ENCODE peak calls at places on chromosome 1, in seven cellular contexts. U is AG04450, C is K562, A is NB4, S is HFFc6, R is adrenal gland, Z is body of pancreas. Y is an unnamed sample.

GRCh38 chr1:48790397-48790796 is 13.7 kb upstream of the BEND5 start:
- DNase-seq in U (no peak), C (no peak), A (no peak), S (no peak), R (no peak), Z (no peak), Y (no peak)

GRCh38 chr1:236259043-236259442 is 22.7 kb downstream of the ERO1B start:
- DNase-seq in U (no peak), C (no peak), A (no peak), S (no peak), R (no peak), Z (no peak), Y (no peak)

GRCh38 chr1:183744132-183744913 is 60.6 kb upstream of the RGL1 start:
- DNase-seq in U (no peak), C (no peak), A (no peak), S (no peak), R (no peak), Z (no peak), Y (no peak)

GRCh38 chr1:154524881-154525280 is 22.7 kb upstream of the SHE start:
- DNase-seq in U (no peak), C (no peak), A (no peak), S (no peak), R (no peak), Z (no peak), Y (no peak)

GRCh38 chr1:234214129-234214910 is 158.9 kb upstream of the COA6 start:
- DNase-seq in U (no peak), C (no peak), A (no peak), S (no peak), R (peak), Z (peak), Y (no peak)

GRCh38 chr1:162319510-162320160 is 57.0 kb downstream of the SPATA46 start:
- DNase-seq in U (no peak), C (no peak), A (no peak), S (no peak), R (no peak), Z (no peak), Y (peak)

GRCh38 chr1:112704908-112705627 is 1.9 kb downstream of the RHOC start:
- DNase-seq in U (peak), C (peak), A (peak), S (peak), R (peak), Z (peak), Y (peak)

GRCh38 chr1:42420911-42421585 is 34.8 kb downstream of the ZMYND12 start:
- DNase-seq in U (peak), C (no peak), A (no peak), S (peak), R (peak), Z (peak), Y (peak)

GRCh38 chr1:15406911-15407559 is 2.7 kb upstream of the EFHD2 start:
- DNase-seq in U (no peak), C (no peak), A (no peak), S (peak), R (peak), Z (no peak), Y (peak)

GRCh38 chr1:155051777-155052398 is 772 bp downstream of the ADAM15 start:
- DNase-seq in U (no peak), C (peak), A (peak), S (peak), R (peak), Z (peak), Y (peak)

GRCh38 chr1:207191061-207191460 is 87.0 kb downstream of the C4BPA start:
- DNase-seq in U (no peak), C (no peak), A (no peak), S (no peak), R (no peak), Z (no peak), Y (no peak)

GRCh38 chr1:229557913-229558414 is 543 bp downstream of the ABCB10 start:
- DNase-seq in U (no peak), C (peak), A (peak), S (peak), R (peak), Z (peak), Y (peak)

GRCh38 chr1:149927056-149927534 is 508 bp downstream of the SF3B4 start:
- DNase-seq in U (no peak), C (no peak), A (no peak), S (peak), R (no peak), Z (no peak), Y (no peak)

GRCh38 chr1:43858324-43858723 is 75.3 kb upstream of the ARTN start:
- DNase-seq in U (peak), C (no peak), A (no peak), S (peak), R (peak), Z (no peak), Y (peak)

GRCh38 chr1:241485554-241485992 is 34.0 kb downstream of the FH start:
- DNase-seq in U (no peak), C (peak), A (peak), S (peak), R (no peak), Z (no peak), Y (peak)

GRCh38 chr1:173827611-173828010 is 2.9 kb upstream of the CENPL start:
- DNase-seq in U (no peak), C (no peak), A (no peak), S (no peak), R (no peak), Z (no peak), Y (peak)

GRCh38 chr1:230066466-230067404 is at the start of gene GALNT2:
- DNase-seq in U (peak), C (peak), A (peak), S (peak), R (peak), Z (peak), Y (peak)

GRCh38 chr1:19484338-19484792 is 974 bp downstream of the CAPZB start:
- DNase-seq in U (no peak), C (no peak), A (no peak), S (no peak), R (peak), Z (no peak), Y (no peak)

GRCh38 chr1:19483691-19484090 is 1.6 kb downstream of the CAPZB start:
- DNase-seq in U (no peak), C (no peak), A (no peak), S (no peak), R (no peak), Z (no peak), Y (no peak)

GRCh38 chr1:19483261-19483660 is 2.1 kb downstream of the CAPZB start:
- DNase-seq in U (no peak), C (no peak), A (no peak), S (no peak), R (no peak), Z (no peak), Y (no peak)

GRCh38 chr1:19484793-19485361 is 462 bp downstream of the CAPZB start:
- DNase-seq in U (no peak), C (peak), A (peak), S (no peak), R (peak), Z (no peak), Y (no peak)

GRCh38 chr1:19485362-19486187 is at the start of gene CAPZB:
- DNase-seq in U (peak), C (peak), A (peak), S (peak), R (peak), Z (peak), Y (peak)
- TF ChIP-seq CTCF in U (no peak), C (no peak), A (no peak), S (no peak), R (no peak), Z (no peak), Y (no peak)

GRCh38 chr1:6282577-6283270 is 21.8 kb upstream of the GPR153 start:
- DNase-seq in U (no peak), C (no peak), A (no peak), S (no peak), R (no peak), Z (no peak), Y (no peak)

GRCh38 chr1:6279066-6279465 is 18.2 kb upstream of the GPR153 start:
- DNase-seq in U (no peak), C (no peak), A (no peak), S (no peak), R (no peak), Z (no peak), Y (no peak)

GRCh38 chr1:6279721-6280383 is 19.0 kb upstream of the GPR153 start:
- DNase-seq in U (no peak), C (no peak), A (no peak), S (no peak), R (no peak), Z (no peak), Y (no peak)

GRCh38 chr1:6280761-6281451 is 20.0 kb upstream of the GPR153 start:
- DNase-seq in U (no peak), C (peak), A (peak), S (no peak), R (peak), Z (no peak), Y (no peak)

DNA sequence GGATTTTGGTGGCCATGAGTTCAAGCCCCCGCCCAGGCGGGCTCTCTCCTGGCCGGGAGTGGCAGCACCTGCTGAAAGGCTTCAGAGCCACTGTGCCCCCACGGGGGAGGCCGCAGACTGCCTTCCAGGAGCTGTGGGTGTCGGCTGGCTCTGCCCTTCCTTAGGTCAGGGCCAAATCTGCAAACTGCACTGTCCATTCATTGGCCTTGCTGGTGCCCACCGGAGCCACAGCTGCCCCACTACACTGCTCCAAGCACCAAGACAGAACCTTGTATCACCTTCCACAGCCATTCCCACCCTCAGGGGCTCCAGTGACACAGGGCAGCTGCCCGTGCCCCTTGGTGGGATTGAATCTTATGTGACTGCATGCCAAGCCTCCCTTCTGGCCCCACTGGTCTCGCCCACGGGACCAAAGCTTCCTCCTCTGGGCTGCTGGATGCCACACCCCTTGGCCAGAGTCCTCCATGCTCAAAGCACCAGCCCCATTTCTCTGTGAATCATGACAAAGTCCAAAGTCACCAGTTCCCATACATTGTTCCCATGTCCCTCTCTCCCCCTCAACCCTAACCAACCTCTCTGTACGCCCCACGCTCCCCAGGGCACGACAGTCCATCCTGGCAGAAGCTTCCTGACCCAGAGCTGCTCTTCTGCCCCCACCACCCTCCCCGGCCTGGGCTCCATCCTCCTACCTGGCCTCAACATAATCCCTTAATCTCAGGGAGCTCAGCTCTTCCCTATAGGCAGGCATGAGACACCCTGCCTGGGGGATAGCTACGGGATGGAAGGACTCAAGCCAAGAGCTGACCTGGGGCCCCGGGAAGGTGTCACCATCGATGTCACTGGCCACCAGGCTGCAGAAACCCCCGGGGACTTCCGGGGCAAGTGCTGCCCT is 20.9 kb upstream of the GPR153 start:
- DNase-seq in U (no peak), C (no peak), A (no peak), S (no peak), R (no peak), Z (no peak), Y (no peak)
- TF ChIP-seq CTCF in U (no peak), C (no peak), A (no peak), S (no peak), R (no peak), Z (no peak), Y (no peak)

GRCh38 chr1:1841575-1841991 is 49.3 kb downstream of the GNB1 start:
- DNase-seq in U (no peak), C (no peak), A (no peak), S (peak), R (no peak), Z (no peak), Y (no peak)
- TF ChIP-seq CTCF in U (peak), C (no peak), A (no peak), S (peak), R (no peak), Z (no peak), Y (no peak)

GRCh38 chr1:245095903-245096302 is 58.9 kb upstream of the KIF26B start:
- DNase-seq in U (no peak), C (no peak), A (no peak), S (no peak), R (no peak), Z (no peak), Y (no peak)

GRCh38 chr1:245098924-245099323 is 55.9 kb upstream of the KIF26B start:
- DNase-seq in U (no peak), C (no peak), A (no peak), S (no peak), R (no peak), Z (no peak), Y (no peak)

GRCh38 chr1:245094092-245094491 is 60.7 kb upstream of the KIF26B start:
- DNase-seq in U (no peak), C (no peak), A (no peak), S (no peak), R (no peak), Z (no peak), Y (no peak)

GRCh38 chr1:245094954-245095353 is 59.8 kb upstream of the KIF26B start:
- DNase-seq in U (no peak), C (no peak), A (no peak), S (no peak), R (peak), Z (no peak), Y (no peak)

GRCh38 chr1:245096330-245097066 is 58.3 kb upstream of the KIF26B start:
- DNase-seq in U (no peak), C (no peak), A (peak), S (no peak), R (peak), Z (no peak), Y (no peak)
- TF ChIP-seq CTCF in U (no peak), C (no peak), A (no peak), S (no peak), R (no peak), Z (no peak), Y (no peak)

DNA sequence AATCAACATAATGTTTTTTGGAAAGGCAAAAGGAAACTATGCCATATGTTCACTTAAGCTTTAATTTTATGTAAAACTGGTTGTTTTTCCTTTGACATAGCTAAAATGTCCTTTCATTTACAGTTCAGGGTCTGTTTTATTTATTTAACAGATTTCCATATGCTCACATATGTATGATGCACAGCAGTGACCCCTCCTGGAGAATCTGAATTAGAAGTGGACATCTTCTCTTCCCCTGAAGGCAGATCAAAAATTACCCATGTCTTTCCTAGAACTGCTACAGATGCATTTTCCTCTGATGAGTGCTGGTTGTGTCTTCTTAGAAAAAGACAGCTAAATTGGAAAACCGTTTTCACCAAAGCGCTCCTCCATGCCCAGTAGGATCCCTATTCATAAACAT is 143.6 kb upstream of the USH2A start:
- DNase-seq in U (no peak), C (no peak), A (peak), S (peak), R (no peak), Z (no peak), Y (peak)
- TF ChIP-seq CTCF in U (peak), C (no peak), A (peak), S (peak), R (no peak), Z (peak), Y (peak)

DNA sequence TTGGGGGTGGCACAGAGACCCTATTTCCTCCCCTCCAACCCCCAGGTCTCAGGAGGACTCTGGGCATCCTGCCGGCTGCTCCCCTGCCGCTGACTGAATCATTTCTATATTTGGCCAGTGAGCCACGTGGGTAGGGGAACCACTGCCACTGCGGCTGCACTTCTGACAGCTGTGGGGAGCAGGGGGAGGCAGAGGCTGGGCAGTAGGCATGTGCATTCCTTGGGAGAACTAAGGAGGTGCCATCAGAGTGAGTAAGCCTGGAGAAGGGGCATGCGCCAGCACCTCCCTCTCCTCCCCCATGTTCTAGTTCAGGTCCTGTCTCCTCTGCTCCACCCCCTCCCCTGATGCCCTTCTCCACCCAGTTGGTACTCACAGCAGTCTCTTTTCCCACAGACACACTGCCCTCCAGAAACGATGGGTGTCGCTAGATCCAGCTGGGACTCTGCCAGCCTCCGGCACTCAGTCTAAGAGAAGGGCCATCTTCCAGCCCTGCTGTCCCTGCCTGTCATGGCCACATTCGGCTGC is 12.0 kb downstream of the PPFIA4 start:
- DNase-seq in U (peak), C (no peak), A (peak), S (peak), R (peak), Z (peak), Y (peak)
- TF ChIP-seq CTCF in U (peak), C (no peak), A (no peak), S (peak), R (no peak), Z (no peak), Y (peak)

GRCh38 chr1:159197767-159198557 is 6.7 kb upstream of the ACKR1 start:
- DNase-seq in U (peak), C (peak), A (peak), S (peak), R (peak), Z (peak), Y (peak)
- TF ChIP-seq CTCF in U (peak), C (peak), A (peak), S (peak), R (peak), Z (peak), Y (peak)